ENCODE peak calls at places on chromosomes 12 and 14, in six cellular contexts. U is H1, B is MM.1S, L is BJ, M is fibroblast of pulmonary artery, D is choroid plexus epithelial cell. Q is an unnamed sample.

GRCh38 chr14:73140924-73141323 is 4.6 kb downstream of the PSEN1 start:
- DNase-seq in D (no peak), B (no peak), L (no peak), U (no peak), M (no peak), Q (no peak)

GRCh38 chr14:24430682-24431568 is 1.2 kb downstream of the KHNYN start:
- DNase-seq in D (peak; percentile 76), U (no peak), L (no peak), M (peak; percentile 46), B (peak; percentile 75), Q (peak; percentile 81)

GRCh38 chr12:54251667-54252284 is 28.1 kb downstream of the CBX5 start:
- DNase-seq in L (no peak), B (peak; percentile 34), D (peak; percentile 78), M (peak; percentile 74), U (no peak), Q (peak; percentile 70)

GRCh38 chr12:81332054-81332453 is 254.2 kb downstream of the ACSS3 start:
- DNase-seq in U (no peak), M (no peak), D (no peak), B (no peak), L (no peak), Q (no peak)

GRCh38 chr12:34400986-34401658 is 378.8 kb downstream of the ALG10 start:
- DNase-seq in M (no peak), L (no peak), D (no peak), U (no peak), B (no peak), Q (peak; percentile 5)

GRCh38 chr12:76943004-76943403 is 64.2 kb upstream of the CSRP2 start:
- DNase-seq in D (no peak), B (no peak), L (no peak), M (no peak), U (no peak), Q (no peak)

GRCh38 chr12:118850244-118850825 is 131.0 kb upstream of the SRRM4 start:
- DNase-seq in U (peak; percentile 53), B (no peak), M (no peak), L (no peak), D (no peak), Q (peak; percentile 43)

GRCh38 chr12:1760566-1761382 is 59.6 kb upstream of the LRTM2 start:
- DNase-seq in U (no peak), B (no peak), M (peak; percentile 50), D (peak; percentile 60), L (no peak), Q (no peak)

GRCh38 chr12:9926876-9927275 is 5.3 kb downstream of the CLEC2A start:
- DNase-seq in B (no peak), D (peak; percentile 11), M (no peak), L (no peak), U (no peak), Q (no peak)

GRCh38 chr12:65948320-65949008 is 124.2 kb downstream of the HMGA2 start:
- DNase-seq in M (peak; percentile 99), B (no peak), D (peak; percentile 96), L (peak; percentile 73), U (no peak), Q (no peak)

GRCh38 chr12:98686603-98687002 is 41.5 kb downstream of the APAF1 start:
- DNase-seq in U (no peak), L (no peak), D (no peak), B (no peak), M (no peak), Q (no peak)

GRCh38 chr14:69259531-69260245 is at the start of gene GALNT16:
- DNase-seq in M (no peak), L (no peak), B (no peak), U (no peak), D (peak; percentile 19), Q (peak; percentile 58)

GRCh38 chr12:32344047-32344446 is 55.3 kb upstream of the FGD4 start:
- DNase-seq in U (no peak), L (no peak), D (no peak), M (no peak), B (no peak), Q (no peak)

GRCh38 chr12:53427905-53428594 is 4.4 kb downstream of the AMHR2 start:
- DNase-seq in M (peak; percentile 51), D (peak; percentile 77), B (peak; percentile 41), U (no peak), L (peak; percentile 76), Q (no peak)

GRCh38 chr12:58882796-58883195 is 37.5 kb downstream of the LRIG3 start:
- DNase-seq in M (no peak), L (no peak), D (no peak), U (peak; percentile 21), B (no peak), Q (no peak)

GRCh38 chr14:91372680-91373495 is 44.7 kb downstream of the CCDC88C start:
- DNase-seq in U (no peak), M (no peak), B (peak; percentile 48), D (no peak), L (no peak), Q (no peak)

GRCh38 chr12:52925717-52926595 is 21.1 kb upstream of the KRT8 start:
- DNase-seq in U (no peak), B (no peak), L (no peak), D (no peak), M (no peak), Q (no peak)

GRCh38 chr14:24138396-24139271 is 2.6 kb downstream of the PSME1 start:
- DNase-seq in B (no peak), U (no peak), M (no peak), D (no peak), L (no peak), Q (no peak)

DNA sequence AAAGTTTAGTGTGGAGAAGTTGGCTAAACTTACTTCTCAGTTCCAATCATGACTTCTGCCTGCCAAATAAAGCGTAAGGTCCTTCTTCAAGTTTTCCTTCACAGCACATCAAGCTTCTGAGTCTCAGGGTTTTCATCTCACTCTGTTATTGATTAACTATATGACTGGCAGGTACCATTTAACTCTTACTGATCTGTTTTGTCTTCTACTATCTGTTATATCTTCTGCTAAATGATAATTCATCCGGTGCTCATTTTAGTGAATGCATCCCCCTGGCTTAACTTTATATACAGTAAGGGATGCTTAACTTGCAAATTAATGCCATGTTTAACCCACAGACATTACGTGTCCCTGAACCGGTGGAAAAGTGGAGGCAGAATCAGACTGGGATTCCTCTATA is 20.7 kb downstream of the LGR5 start:
- DNase-seq in U (no peak), L (no peak), M (no peak), D (no peak), B (no peak), Q (no peak)
- TF ChIP-seq CTCF in U (no peak), L (no peak), M (no peak), D (no peak), B (no peak), Q (no peak)

GRCh38 chr12:49232940-49233841 is 31.7 kb upstream of the TUBA1C start:
- DNase-seq in L (no peak), B (no peak), M (peak; percentile 52), U (no peak), D (peak; percentile 53), Q (no peak)
- TF ChIP-seq CTCF in L (no peak), B (no peak), M (peak; percentile 28), U (no peak), D (peak; percentile 34), Q (no peak)

GRCh38 chr14:22493753-22494152 is 95.3 kb downstream of the DAD1 start:
- DNase-seq in D (no peak), M (no peak), B (no peak), U (no peak), L (no peak), Q (no peak)

GRCh38 chr14:22492601-22493000 is 96.4 kb downstream of the DAD1 start:
- DNase-seq in L (no peak), B (no peak), U (no peak), M (no peak), D (no peak), Q (no peak)

GRCh38 chr14:22497144-22497423 is 91.9 kb downstream of the DAD1 start:
- DNase-seq in M (no peak), U (no peak), L (no peak), B (no peak), D (no peak), Q (no peak)

GRCh38 chr14:22493143-22493542 is 95.9 kb downstream of the DAD1 start:
- DNase-seq in B (no peak), D (no peak), L (no peak), M (no peak), U (no peak), Q (no peak)

DNA sequence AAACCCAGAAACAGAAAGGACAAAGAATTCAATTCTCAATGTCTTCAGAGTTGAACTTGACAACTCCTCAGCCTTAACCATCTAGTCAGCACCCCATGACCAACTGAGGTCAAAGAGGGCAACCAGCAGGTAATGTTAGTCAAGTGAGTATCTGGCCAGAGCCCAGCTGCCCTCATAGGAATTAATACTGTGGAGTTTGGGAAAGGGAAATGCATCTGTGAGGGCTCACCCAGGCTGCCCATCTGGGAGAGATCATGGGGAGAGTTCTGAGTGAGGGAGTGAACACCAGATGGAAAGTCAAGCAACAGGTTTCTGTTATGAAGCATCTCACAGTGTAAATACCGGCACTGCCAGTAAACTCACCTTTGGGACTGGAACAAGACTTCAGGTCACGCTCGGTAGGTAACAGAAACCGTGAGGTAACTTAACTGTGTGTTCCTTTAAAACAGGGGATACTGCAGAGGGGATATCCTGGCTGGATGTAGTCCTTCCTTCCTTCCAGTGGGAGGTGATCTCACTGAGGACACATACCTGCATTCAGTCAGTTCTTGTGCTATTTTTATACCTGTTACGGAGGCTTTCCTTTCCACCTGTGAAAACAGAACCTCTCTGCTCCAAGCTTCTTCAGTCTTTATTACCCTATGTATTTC is 94.4 kb downstream of the DAD1 start:
- DNase-seq in B (no peak), D (no peak), M (no peak), U (no peak), L (no peak), Q (no peak)
- TF ChIP-seq CTCF in B (no peak), D (no peak), M (no peak), U (peak; percentile 62), L (no peak), Q (peak; percentile 8)

DNA sequence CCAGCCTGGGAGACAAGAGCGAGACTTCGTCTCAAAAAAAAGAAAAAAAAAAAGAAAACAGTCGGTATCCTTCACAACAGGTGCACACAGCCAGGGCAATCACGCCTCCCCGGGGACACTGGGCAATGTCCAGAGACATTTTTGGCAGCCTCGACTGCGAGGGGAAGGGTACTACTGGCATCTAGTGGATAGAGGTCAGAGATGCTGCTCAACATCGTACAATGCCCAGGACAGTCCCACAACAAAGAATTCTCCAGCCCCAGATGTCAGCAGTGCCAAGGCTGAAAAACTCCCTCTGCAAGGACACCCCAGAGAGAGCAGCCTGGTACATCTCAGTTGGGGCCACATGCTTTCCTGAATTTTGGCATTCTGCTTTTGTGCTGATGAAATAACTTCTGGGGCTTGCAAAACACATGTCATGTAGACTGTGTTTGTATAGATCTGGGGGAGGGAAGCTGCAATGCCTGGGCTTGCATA is 21.5 kb downstream of the ALDH2 start:
- DNase-seq in L (no peak), B (no peak), U (no peak), M (peak; percentile 86), D (peak; percentile 47), Q (peak; percentile 60)
- TF ChIP-seq CTCF in L (peak; percentile 39), B (no peak), U (peak; percentile 35), M (peak; percentile 50), D (peak; percentile 59), Q (peak; percentile 49)

GRCh38 chr14:103281496-103282231 is 52.4 kb upstream of the EIF5 start:
- DNase-seq in L (no peak), D (peak; percentile 79), M (peak; percentile 58), B (no peak), U (no peak), Q (no peak)
- TF ChIP-seq CTCF in L (peak; percentile 79), D (peak; percentile 82), M (peak; percentile 52), B (no peak), U (peak; percentile 78), Q (no peak)

GRCh38 chr12:120229583-120230325 is 28.8 kb upstream of the RPLP0 start:
- DNase-seq in B (no peak), U (no peak), M (peak; percentile 50), L (no peak), D (peak; percentile 59), Q (no peak)
- TF ChIP-seq CTCF in B (no peak), U (no peak), M (no peak), L (no peak), D (no peak), Q (no peak)

Q was measured in GM13976.